ENCODE peak calls at places on chromosomes 13 and 19, in nine cellular contexts. J, N, F, O, E, U, I, X and Q are unnamed samples.

GRCh38 chr13:93226623-93227279 is at the start of gene GPC6:
- DNase-seq in J (no peak), N (no peak), F (peak; percentile 96), O (peak; percentile 95), E (no peak), U (peak; percentile 75), I (peak; percentile 79), X (peak; percentile 90), Q (no peak)

GRCh38 chr13:47853236-47853635 is 147.8 kb downstream of the SUCLA2 start:
- DNase-seq in J (no peak), N (no peak), F (peak; percentile 9), O (no peak), E (no peak), U (no peak), I (no peak), X (peak; percentile 59), Q (no peak)

GRCh38 chr13:111153977-111154332 is 38.8 kb downstream of the ARHGEF7 start:
- DNase-seq in J (no peak), N (no peak), F (peak; percentile 65), O (no peak), E (no peak), U (peak; percentile 23), I (peak; percentile 38), X (no peak), Q (peak; percentile 73)

GRCh38 chr19:12757544-12758274 is 6.1 kb downstream of the BEST2 start:
- DNase-seq in J (peak; percentile 80), N (peak; percentile 52), F (peak; percentile 77), O (peak; percentile 61), E (no peak), U (peak; percentile 90), I (peak; percentile 70), X (peak; percentile 87), Q (peak; percentile 85)

GRCh38 chr13:89380101-89380500 is 1708.9 kb downstream of the SLITRK5 start:
- DNase-seq in J (no peak), N (peak; percentile 4), F (no peak), O (no peak), E (no peak), U (peak; percentile 80), I (peak; percentile 1), X (no peak), Q (peak; percentile 62)

GRCh38 chr13:75908137-75908536 is 272.0 kb downstream of the LMO7 start:
- DNase-seq in J (no peak), N (no peak), F (no peak), O (no peak), E (no peak), U (no peak), I (no peak), X (peak; percentile 3), Q (no peak)

GRCh38 chr19:42092350-42092749 is 16.4 kb downstream of the ZNF574 start:
- DNase-seq in J (peak; percentile 66), N (no peak), F (no peak), O (no peak), E (no peak), U (peak; percentile 60), I (no peak), X (peak; percentile 37), Q (peak; percentile 78)

GRCh38 chr19:39047076-39047475 is 14.7 kb upstream of the FBXO27 start:
- DNase-seq in J (no peak), N (no peak), F (no peak), O (no peak), E (no peak), U (no peak), I (no peak), X (no peak), Q (no peak)

GRCh38 chr19:27777726-27778125 is 1435.2 kb downstream of the UQCRFS1 start:
- DNase-seq in J (no peak), N (no peak), F (no peak), O (no peak), E (no peak), U (no peak), I (no peak), X (no peak), Q (no peak)

GRCh38 chr13:35283856-35284255 is 192.6 kb downstream of the MAB21L1 start:
- DNase-seq in J (no peak), N (no peak), F (peak; percentile 18), O (no peak), E (no peak), U (peak; percentile 64), I (peak; percentile 80), X (peak; percentile 15), Q (no peak)

GRCh38 chr13:51793570-51794273 is 10.2 kb downstream of the DHRS12 start:
- DNase-seq in J (no peak), N (peak; percentile 55), F (peak; percentile 85), O (peak; percentile 91), E (peak; percentile 70), U (peak; percentile 80), I (no peak), X (peak; percentile 90), Q (peak; percentile 70)

GRCh38 chr13:79534596-79534995 is 53.6 kb downstream of the NDFIP2 start:
- DNase-seq in J (no peak), N (no peak), F (no peak), O (peak; percentile 13), E (no peak), U (no peak), I (no peak), X (peak; percentile 29), Q (no peak)

GRCh38 chr13:32255744-32256120 is 59.4 kb downstream of the ZAR1L start:
- DNase-seq in J (no peak), N (no peak), F (no peak), O (peak; percentile 76), E (no peak), U (peak; percentile 22), I (peak; percentile 97), X (no peak), Q (no peak)

GRCh38 chr19:37950471-37951175 is 43.6 kb downstream of the SIPA1L3 start:
- DNase-seq in J (no peak), N (no peak), F (no peak), O (no peak), E (no peak), U (no peak), I (no peak), X (no peak), Q (no peak)

GRCh38 chr13:92573467-92574057 is 653.0 kb upstream of the GPC6 start:
- DNase-seq in J (no peak), N (no peak), F (peak; percentile 36), O (peak; percentile 7), E (no peak), U (peak; percentile 9), I (peak; percentile 44), X (peak; percentile 9), Q (peak; percentile 41)

GRCh38 chr13:94708031-94708571 is 4.2 kb downstream of the SOX21 start:
- DNase-seq in J (no peak), N (no peak), F (no peak), O (no peak), E (no peak), U (no peak), I (no peak), X (no peak), Q (no peak)

GRCh38 chr13:21670006-21670882 is 629 bp upstream of the FGF9 start:
- DNase-seq in J (peak; percentile 71), N (no peak), F (peak; percentile 69), O (peak; percentile 48), E (no peak), U (no peak), I (no peak), X (peak; percentile 67), Q (peak; percentile 91)

GRCh38 chr13:51935326-51936171 is 73.8 kb downstream of the CCDC70 start:
- DNase-seq in J (no peak), N (peak; percentile 19), F (peak; percentile 14), O (no peak), E (no peak), U (peak; percentile 44), I (no peak), X (peak; percentile 21), Q (no peak)

GRCh38 chr13:86447479-86447878 is 648.3 kb upstream of the SLITRK6 start:
- DNase-seq in J (no peak), N (no peak), F (no peak), O (no peak), E (no peak), U (no peak), I (no peak), X (no peak), Q (no peak)

GRCh38 chr13:94009696-94010095 is 469.8 kb downstream of the DCT start:
- DNase-seq in J (no peak), N (no peak), F (no peak), O (peak; percentile 64), E (no peak), U (peak; percentile 23), I (no peak), X (peak; percentile 70), Q (no peak)

GRCh38 chr13:52454825-52455676 is at the start of gene CKAP2:
- DNase-seq in J (peak; percentile 96), N (peak; percentile 89), F (peak; percentile 96), O (peak; percentile 93), E (peak; percentile 77), U (peak; percentile 91), I (peak; percentile 88), X (peak; percentile 99), Q (peak; percentile 97)

GRCh38 chr13:30463820-30464495 is 1.8 kb downstream of the HMGB1 start:
- DNase-seq in J (peak; percentile 64), N (no peak), F (peak; percentile 79), O (peak; percentile 50), E (no peak), U (peak; percentile 51), I (peak; percentile 70), X (peak; percentile 79), Q (peak; percentile 85)

GRCh38 chr19:17125052-17125727 is 49.6 kb downstream of the MYO9B start:
- DNase-seq in J (peak; percentile 11), N (no peak), F (no peak), O (peak; percentile 34), E (peak; percentile 91), U (no peak), I (no peak), X (peak; percentile 17), Q (no peak)
- H3K9ac ChIP-seq in J (peak overlapping the region; percentile 46), N (no peak overlapping the region), F (no peak overlapping the region), O (no peak overlapping the region), E (peak overlapping the region; percentile 80), U (no peak overlapping the region), I (no peak overlapping the region), X (peak overlapping the region; percentile 32), Q (peak overlapping the region; percentile 73)

GRCh38 chr13:114032121-114032799 is 58.4 kb upstream of the C13orf46 start:
- DNase-seq in J (no peak), N (no peak), F (peak; percentile 85), O (peak; percentile 75), E (no peak), U (no peak), I (peak; percentile 47), X (peak; percentile 73), Q (no peak)
- H3K9ac ChIP-seq in J (no peak overlapping the region), N (no peak overlapping the region), F (peak overlapping the region; percentile 75), O (no peak overlapping the region), E (no peak overlapping the region), U (no peak overlapping the region), I (no peak overlapping the region), X (peak overlapping the region; percentile 21), Q (no peak overlapping the region)

DNA sequence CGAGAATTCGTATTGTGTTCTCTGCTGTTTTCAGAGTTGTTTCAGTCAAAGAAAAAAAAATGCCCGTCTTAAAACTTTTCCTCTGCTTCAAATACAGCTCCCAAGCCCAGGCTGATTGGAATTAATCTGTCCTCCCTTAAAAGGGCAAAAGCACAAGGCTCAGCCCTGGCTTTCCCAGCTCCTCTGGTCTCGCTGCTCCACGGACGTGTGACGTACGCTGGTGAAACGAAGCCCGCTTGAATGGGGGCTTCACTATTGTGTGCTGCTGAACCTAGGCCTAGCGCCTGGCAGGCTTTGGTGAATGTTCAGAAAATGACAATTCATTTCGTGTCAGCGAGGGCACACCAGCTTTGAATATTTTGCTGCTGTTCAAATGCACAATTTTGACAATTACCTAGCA is 654 bp upstream of the ZNF135 start:
- DNase-seq in J (no peak), N (no peak), F (no peak), O (no peak), E (no peak), U (no peak), I (no peak), X (no peak), Q (no peak)
- H3K9ac ChIP-seq in J (peak overlapping the region; percentile 80), N (no peak overlapping the region), F (peak overlapping the region; percentile 89), O (no peak overlapping the region), E (no peak overlapping the region), U (no peak overlapping the region), I (no peak overlapping the region), X (peak overlapping the region; percentile 85), Q (no peak overlapping the region)

GRCh38 chr19:6271721-6272410 is 7.9 kb downstream of the MLLT1 start:
- DNase-seq in J (no peak), N (no peak), F (peak; percentile 92), O (peak; percentile 74), E (no peak), U (peak; percentile 30), I (no peak), X (peak; percentile 89), Q (no peak)
- H3K9ac ChIP-seq in J (no peak overlapping the region), N (no peak overlapping the region), F (peak overlapping the region; percentile 80), O (peak overlapping the region; percentile 31), E (no peak overlapping the region), U (peak overlapping the region; percentile 3), I (no peak overlapping the region), X (peak overlapping the region; percentile 82), Q (no peak overlapping the region)